ENCODE peak calls at places on chromosomes 11 and 22, in four cellular contexts. H, X, Z and U are unnamed samples.

GRCh38 chr11:66467034-66467659 is 442 bp downstream of the PELI3 start:
- DNase-seq in H (no peak), X (peak), Z (peak), U (peak)

GRCh38 chr11:65532388-65533064 is 7.6 kb downstream of the SCYL1 start:
- DNase-seq in H (no peak), X (no peak), Z (no peak), U (no peak)

GRCh38 chr11:66317766-66318575 is 1.1 kb upstream of the CD248 start:
- DNase-seq in H (peak), X (peak), Z (no peak), U (peak)

GRCh38 chr11:78424334-78425270 is 7.0 kb upstream of the GAB2 start:
- DNase-seq in H (no peak), X (no peak), Z (peak), U (no peak)

GRCh38 chr22:19981961-19982920 is 34.4 kb downstream of the ARVCF start:
- DNase-seq in H (no peak), X (no peak), Z (no peak), U (no peak)

GRCh38 chr11:44244649-44245308 is 65.2 kb downstream of the ALX4 start:
- DNase-seq in H (no peak), X (no peak), Z (no peak), U (no peak)

GRCh38 chr11:60989108-60989650 is 17.7 kb downstream of the CD6 start:
- DNase-seq in H (no peak), X (no peak), Z (no peak), U (no peak)

GRCh38 chr11:72700026-72700610 is 25.9 kb upstream of the PDE2A start:
- DNase-seq in H (no peak), X (no peak), Z (no peak), U (peak)

GRCh38 chr11:110032957-110033570 is 60.1 kb upstream of the ZC3H12C start:
- DNase-seq in H (no peak), X (no peak), Z (no peak), U (peak)

GRCh38 chr11:112789481-112789880 is 171.7 kb upstream of the NCAM1 start:
- DNase-seq in H (no peak), X (no peak), Z (no peak), U (no peak)

GRCh38 chr11:48005878-48006277 is 25.5 kb downstream of the PTPRJ start:
- DNase-seq in H (no peak), X (peak), Z (no peak), U (no peak)

GRCh38 chr22:47041201-47042115 is 279.0 kb downstream of the TBC1D22A start:
- DNase-seq in H (no peak), X (no peak), Z (no peak), U (no peak)

GRCh38 chr11:44539971-44540370 is 25.5 kb upstream of the CD82 start:
- DNase-seq in H (no peak), X (no peak), Z (no peak), U (no peak)

GRCh38 chr11:122703541-122704272 is 48.2 kb downstream of the UBASH3B start:
- DNase-seq in H (no peak), X (no peak), Z (no peak), U (no peak)

GRCh38 chr11:3160252-3161031 is 4.7 kb downstream of the OSBPL5 start:
- DNase-seq in H (no peak), X (peak), Z (no peak), U (peak)

GRCh38 chr11:124193221-124193945 is 10.2 kb downstream of the OR10D3 start:
- DNase-seq in H (no peak), X (peak), Z (no peak), U (no peak)

GRCh38 chr11:134858783-134859480 is 446.9 kb upstream of the B3GAT1 start:
- DNase-seq in H (no peak), X (no peak), Z (no peak), U (no peak)